ENCODE peak calls at places on chromosomes 6 and 20, in nine cellular contexts. C, E, V, O, F, W, L, B and R are unnamed samples.

GRCh38 chr20:45873409-45874116 is 7.5 kb upstream of the ZSWIM1 start:
- DNase-seq in C (no peak), E (no peak), V (no peak), O (no peak), F (no peak), W (no peak), L (no peak), B (no peak), R (no peak)

GRCh38 chr6:101392561-101393230 is 812 bp upstream of the GRIK2 start:
- DNase-seq in C (peak; percentile 53), E (no peak), V (no peak), O (no peak), F (no peak), W (no peak), L (no peak), B (no peak), R (no peak)

GRCh38 chr6:154962751-154963150 is 32.4 kb upstream of the TIAM2 start:
- DNase-seq in C (no peak), E (peak; percentile 31), V (no peak), O (peak; percentile 22), F (no peak), W (peak; percentile 25), L (peak; percentile 94), B (no peak), R (peak; percentile 76)

GRCh38 chr6:127201321-127201720 is 65.3 kb upstream of the RNF146 start:
- DNase-seq in C (no peak), E (no peak), V (no peak), O (no peak), F (no peak), W (no peak), L (peak; percentile 79), B (no peak), R (peak; percentile 35)

GRCh38 chr20:10985536-10985935 is 311.7 kb upstream of the JAG1 start:
- DNase-seq in C (no peak), E (no peak), V (no peak), O (no peak), F (no peak), W (no peak), L (peak; percentile 66), B (no peak), R (no peak)

GRCh38 chr6:29537714-29538403 is 21.7 kb downstream of the UBD start:
- DNase-seq in C (no peak), E (no peak), V (no peak), O (no peak), F (no peak), W (no peak), L (no peak), B (no peak), R (no peak)

GRCh38 chr6:36755435-36756348 is 58.1 kb downstream of the RAB44 start:
- DNase-seq in C (no peak), E (no peak), V (no peak), O (peak; percentile 54), F (no peak), W (no peak), L (peak; percentile 17), B (no peak), R (peak; percentile 9)

GRCh38 chr6:149449054-149449453 is 35.8 kb downstream of the ZC3H12D start:
- DNase-seq in C (no peak), E (no peak), V (no peak), O (no peak), F (no peak), W (no peak), L (no peak), B (no peak), R (no peak)

GRCh38 chr6:157099912-157100593 is 223.3 kb downstream of the TMEM242 start:
- DNase-seq in C (no peak), E (no peak), V (no peak), O (no peak), F (no peak), W (no peak), L (no peak), B (no peak), R (no peak)

GRCh38 chr20:40650707-40651106 is 38.3 kb downstream of the MAFB start:
- DNase-seq in C (no peak), E (no peak), V (no peak), O (no peak), F (no peak), W (no peak), L (no peak), B (no peak), R (no peak)

DNA sequence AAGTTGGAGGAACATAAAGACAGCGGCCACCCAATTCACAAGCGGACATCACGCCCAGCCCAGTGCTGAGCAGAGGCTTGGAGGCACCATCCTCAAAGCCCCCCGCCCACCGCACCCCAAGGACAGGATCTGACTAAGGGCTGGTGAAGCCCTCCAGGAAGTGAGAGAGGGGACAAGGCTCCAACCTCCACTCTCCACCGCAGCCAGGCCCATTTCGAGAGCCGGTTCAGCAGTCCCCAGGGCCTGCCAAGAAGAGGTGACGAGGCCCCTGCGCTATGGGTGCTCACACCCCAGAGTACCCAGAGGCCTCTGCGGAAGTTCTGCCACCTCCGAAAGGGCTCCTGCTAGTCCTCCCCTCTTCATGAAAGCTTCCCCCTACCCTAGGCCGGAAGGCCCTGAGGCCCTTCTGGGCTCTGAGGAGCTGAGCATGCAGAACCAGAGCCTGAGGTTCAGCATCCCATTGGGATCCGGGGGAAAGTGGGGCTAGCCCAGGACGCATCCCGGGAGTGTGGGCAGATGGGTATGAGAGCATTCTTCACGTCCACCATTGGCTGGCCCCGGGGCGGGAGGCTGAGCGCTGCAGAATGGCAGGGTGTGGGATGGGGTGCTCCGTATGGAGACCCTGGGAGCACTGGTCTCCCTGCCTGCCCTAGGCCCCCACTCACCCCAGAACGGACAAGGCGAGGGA is 2.5 kb downstream of the GRM4 start:
- DNase-seq in C (no peak), E (no peak), V (no peak), O (no peak), F (no peak), W (no peak), L (no peak), B (no peak), R (no peak)
- H3K4me3 ChIP-seq in C (peak overlapping the region; percentile 88), E (no peak overlapping the region), V (no peak overlapping the region), O (no peak overlapping the region), F (peak overlapping the region; percentile 56), W (peak overlapping the region; percentile 46), L (no peak overlapping the region), B (no peak overlapping the region), R (no peak overlapping the region)

DNA sequence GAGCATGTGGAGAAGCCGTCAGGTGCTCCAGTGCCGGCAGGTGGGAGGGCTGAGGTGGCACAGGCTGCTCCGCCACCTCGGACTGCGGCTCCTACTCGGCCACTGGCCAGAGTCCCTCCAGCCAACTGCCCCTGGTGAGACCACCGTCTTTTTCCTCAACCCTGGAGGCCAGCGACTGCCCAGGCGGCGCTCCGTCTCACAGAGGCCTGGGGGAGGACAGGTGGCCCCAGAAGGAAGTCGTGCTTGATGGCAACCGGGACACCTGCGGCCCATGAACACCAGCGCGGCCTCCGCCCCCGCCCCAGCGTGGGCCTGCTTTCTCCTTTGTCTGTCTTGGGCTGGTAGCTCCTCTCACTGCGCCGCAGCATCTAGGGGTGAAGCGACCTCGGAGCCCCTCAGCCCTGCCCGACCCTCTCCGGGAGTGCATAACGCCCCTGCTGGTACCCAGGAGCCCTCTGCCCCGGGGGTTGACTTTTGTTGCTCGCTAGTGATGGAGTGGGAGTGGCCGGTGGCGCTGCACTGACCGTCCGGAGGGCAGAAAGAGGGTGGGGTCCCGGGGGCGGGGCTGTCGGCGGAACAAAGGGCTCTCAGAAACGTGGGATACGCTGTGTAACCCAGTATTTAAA is 706 bp upstream of the TUBB2B start:
- DNase-seq in C (peak; percentile 88), E (no peak), V (no peak), O (no peak), F (peak; percentile 58), W (no peak), L (no peak), B (no peak), R (no peak)
- TF ChIP-seq CTCF in C (peak; percentile 11), E (no peak), V (no peak), O (no peak), F (peak; percentile 1), W (no peak), L (no peak), B (no peak), R (no peak)

GRCh38 chr20:35600176-35600995 is 15.2 kb upstream of the SPAG4 start:
- DNase-seq in C (peak; percentile 65), E (no peak), V (no peak), O (no peak), F (no peak), W (no peak), L (no peak), B (no peak), R (no peak)

GRCh38 chr20:35598476-35598875 is 17.2 kb upstream of the SPAG4 start:
- DNase-seq in C (no peak), E (no peak), V (no peak), O (no peak), F (no peak), W (no peak), L (no peak), B (no peak), R (no peak)

GRCh38 chr20:35598899-35599775 is 16.5 kb upstream of the SPAG4 start:
- DNase-seq in C (no peak), E (no peak), V (peak; percentile 52), O (no peak), F (no peak), W (no peak), L (no peak), B (no peak), R (no peak)

GRCh38 chr20:35601021-35601973 is 14.3 kb upstream of the SPAG4 start:
- DNase-seq in C (peak; percentile 86), E (no peak), V (peak; percentile 76), O (peak; percentile 83), F (peak; percentile 75), W (no peak), L (peak; percentile 57), B (peak; percentile 88), R (no peak)

GRCh38 chr20:35599776-35600120 is 15.9 kb upstream of the SPAG4 start:
- DNase-seq in C (no peak), E (no peak), V (no peak), O (no peak), F (no peak), W (no peak), L (no peak), B (no peak), R (no peak)
- H3K27me3 ChIP-seq in C (peaks cover 48% of the 10 kb centered on the region), E (peaks cover 12% of the 10 kb centered on the region), V (no peaks in the 10 kb centered on the region), O (no peaks in the 10 kb centered on the region), F (peaks cover 9% of the 10 kb centered on the region), W (no peaks in the 10 kb centered on the region), L (peaks cover 27% of the 10 kb centered on the region), B (no peaks in the 10 kb centered on the region), R (peaks cover 40% of the 10 kb centered on the region)

DNA sequence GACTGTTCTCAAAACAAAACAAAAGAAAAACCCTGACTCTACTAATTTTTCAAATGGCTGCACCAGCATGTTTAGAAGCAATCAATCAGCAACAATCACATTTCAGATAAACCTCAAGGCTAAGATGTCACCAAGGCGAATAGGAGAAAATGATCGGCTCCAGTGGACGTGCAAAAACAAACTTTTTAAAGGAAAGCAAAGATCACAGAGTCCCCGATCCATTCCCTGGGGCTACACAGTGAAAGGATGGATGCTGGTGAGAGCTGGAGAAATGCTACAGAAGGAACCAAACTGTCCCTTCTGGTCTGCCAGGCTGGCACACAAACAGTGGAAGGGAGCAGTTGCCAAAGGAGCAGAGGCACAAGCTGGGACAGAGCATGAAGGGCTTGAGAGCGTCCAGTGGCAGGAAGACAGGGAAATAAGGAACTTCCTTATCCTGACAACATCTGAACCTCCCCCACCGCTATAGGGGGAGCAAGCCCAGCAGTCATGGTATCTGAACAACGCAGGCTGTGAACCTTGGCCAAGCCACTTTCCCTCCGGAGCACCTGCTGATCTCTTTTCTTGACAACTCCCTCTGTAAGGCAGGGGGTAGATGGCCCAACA is 73.7 kb upstream of the HIVEP1 start:
- DNase-seq in C (peak; percentile 42), E (no peak), V (no peak), O (peak; percentile 43), F (no peak), W (no peak), L (no peak), B (no peak), R (peak; percentile 16)
- H3K4me3 ChIP-seq in C (no peak overlapping the region), E (no peak overlapping the region), V (no peak overlapping the region), O (no peak overlapping the region), F (no peak overlapping the region), W (no peak overlapping the region), L (no peak overlapping the region), B (no peak overlapping the region), R (no peak overlapping the region)